ENCODE peak calls at places on chromosomes 4 and X, in nine cellular contexts. A is upper lobe of left lung, O is HCT116, C is transverse colon, B is GM12878, R is esophagus muscularis mucosa, T is stomach, U is spleen, G is endothelial cell of umbilical vein. S is an unnamed sample.

GRCh38 chr4:115249808-115250207 is 136.4 kb upstream of the NDST4 start:
- DNase-seq in O (peak; percentile 27), G (no peak), B (no peak), R (no peak), U (no peak), C (no peak), T (no peak), A (no peak), S (no peak)

GRCh38 chr4:125486354-125486753 is 171.6 kb downstream of the FAT4 start:
- DNase-seq in U (no peak), G (no peak), A (no peak), O (no peak), B (no peak), T (no peak), R (no peak), C (no peak), S (no peak)

GRCh38 chrX:2391869-2392606 is 108.7 kb downstream of the DHRSX start:
- DNase-seq in O (peak; percentile 94), C (no peak), R (no peak), U (no peak), B (no peak), G (no peak), T (no peak), A (no peak), S (peak; percentile 34)

GRCh38 chr4:82201805-82202636 is 171.8 kb downstream of the HNRNPD start:
- DNase-seq in C (peak; percentile 35), R (no peak), U (no peak), G (peak; percentile 59), O (peak; percentile 36), T (peak; percentile 54), A (peak; percentile 30), B (no peak), S (no peak)

GRCh38 chrX:2325076-2325784 is 175.5 kb downstream of the DHRSX start:
- DNase-seq in B (peak; percentile 63), R (no peak), C (peak; percentile 78), O (no peak), A (peak; percentile 90), U (peak; percentile 92), T (peak; percentile 84), G (peak; percentile 55), S (peak; percentile 83)

GRCh38 chrX:129786210-129786651 is 6.5 kb downstream of the SASH3 start:
- DNase-seq in T (no peak), B (peak; percentile 77), U (no peak), A (no peak), G (no peak), C (peak; percentile 24), R (no peak), O (no peak), S (no peak)

GRCh38 chrX:727738-728621 is 97.4 kb downstream of the SHOX start:
- DNase-seq in R (peak; percentile 85), B (no peak), U (no peak), O (peak; percentile 28), G (no peak), T (no peak), A (no peak), C (no peak), S (peak; percentile 58)

GRCh38 chrX:86137071-86137470 is 11.2 kb upstream of the DACH2 start:
- DNase-seq in O (no peak), T (no peak), G (no peak), B (no peak), C (no peak), R (no peak), A (no peak), U (no peak), S (no peak)

GRCh38 chr4:19700951-19701350 is 550.8 kb upstream of the SLIT2 start:
- DNase-seq in R (no peak), U (no peak), B (no peak), T (no peak), O (no peak), G (peak; percentile 19), C (no peak), A (no peak), S (no peak)

GRCh38 chr4:128228021-128228571 is 59.5 kb downstream of the PGRMC2 start:
- DNase-seq in T (peak; percentile 36), U (no peak), C (no peak), G (no peak), O (no peak), R (no peak), A (no peak), B (no peak), S (no peak)

GRCh38 chr4:147076179-147076578 is 130.5 kb upstream of the TTC29 start:
- DNase-seq in T (no peak), O (no peak), U (no peak), G (no peak), C (no peak), B (no peak), R (no peak), A (no peak), S (no peak)

GRCh38 chr4:123699823-123700822 is 303.5 kb downstream of the SPRY1 start:
- DNase-seq in T (no peak), A (no peak), U (no peak), G (peak; percentile 84), C (no peak), B (no peak), O (no peak), R (no peak), S (no peak)

GRCh38 chr4:155758500-155759371 is at the start of gene GUCY1B1:
- DNase-seq in R (peak; percentile 95), T (peak; percentile 81), C (peak; percentile 81), A (peak; percentile 95), U (peak; percentile 95), G (peak; percentile 95), B (peak; percentile 44), O (no peak), S (peak; percentile 95)

GRCh38 chr4:53366301-53366716 is 448 bp upstream of the SCFD2 start:
- DNase-seq in B (no peak), O (no peak), T (no peak), R (no peak), G (no peak), A (no peak), U (no peak), C (no peak), S (no peak)

GRCh38 chr4:53365121-53365485 is 758 bp downstream of the SCFD2 start:
- DNase-seq in G (no peak), U (no peak), C (no peak), B (no peak), R (no peak), T (no peak), A (peak; percentile 23), O (no peak), S (no peak)

GRCh38 chr4:53364624-53365023 is 1.2 kb downstream of the SCFD2 start:
- DNase-seq in C (no peak), U (no peak), O (no peak), R (no peak), G (no peak), T (no peak), B (no peak), A (no peak), S (no peak)

GRCh38 chr4:53362093-53362492 is 3.8 kb downstream of the SCFD2 start:
- DNase-seq in T (no peak), G (no peak), C (no peak), R (no peak), U (no peak), B (no peak), O (no peak), A (no peak), S (no peak)

GRCh38 chr4:53365486-53366300 is at the start of gene SCFD2:
- DNase-seq in U (peak; percentile 97), G (peak; percentile 96), T (peak; percentile 98), C (peak; percentile 99), B (peak; percentile 91), A (peak; percentile 98), O (peak; percentile 93), R (peak; percentile 99), S (peak; percentile 99)
- TF ChIP-seq POLR2A in U (no peak), G (peak; percentile 67), T (no peak), C (no peak), B (peak; percentile 80), A (no peak), O (peak; percentile 49), R (no peak), S (no peak)

DNA sequence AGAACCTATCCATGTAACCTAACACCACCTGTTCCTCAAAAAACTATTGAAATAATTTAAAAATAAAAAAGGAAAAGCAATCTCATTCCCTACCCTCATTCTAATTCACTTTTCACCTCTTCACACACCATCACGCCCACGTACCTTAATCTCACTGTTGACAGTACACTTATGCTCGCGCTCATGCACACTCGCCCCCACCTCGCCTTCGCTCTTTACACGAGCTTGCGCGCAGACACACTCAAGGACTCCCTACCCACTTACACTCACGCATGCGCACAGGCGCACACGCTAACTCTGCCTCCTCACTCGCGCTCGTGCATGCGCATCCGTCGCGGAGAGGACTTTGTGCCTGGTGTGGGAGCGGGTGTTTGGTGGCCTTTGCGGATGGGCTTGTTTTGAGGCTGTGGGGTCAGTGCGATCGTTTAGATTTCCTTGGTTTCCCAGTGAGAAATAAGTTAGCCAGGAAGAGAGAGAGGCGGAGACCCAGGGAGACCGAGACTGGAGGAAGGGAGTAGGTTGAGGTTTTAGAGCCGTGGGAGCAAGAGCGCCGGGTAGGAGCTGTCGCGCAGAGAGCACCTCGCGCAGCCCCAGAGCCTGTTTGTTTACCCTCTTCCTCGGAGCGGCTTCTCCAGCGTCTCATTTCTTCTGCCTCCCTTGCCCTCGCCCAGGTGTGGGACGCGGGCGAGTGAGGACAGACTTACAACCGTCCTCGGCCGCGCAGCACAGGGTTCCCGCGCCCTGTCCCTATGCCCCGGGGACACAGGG is 8.1 kb upstream of the GSX2 start:
- DNase-seq in G (peak; percentile 81), R (no peak), O (no peak), A (peak; percentile 69), T (peak; percentile 73), C (peak; percentile 82), B (peak; percentile 35), U (peak; percentile 93), S (no peak)
- TF ChIP-seq POLR2AphosphoS5 in G (no peak), R (peak; percentile 77), O (no peak), A (no peak), T (peak; percentile 52), C (peak; percentile 39), B (no peak), U (peak; percentile 75), S (no peak)

DNA sequence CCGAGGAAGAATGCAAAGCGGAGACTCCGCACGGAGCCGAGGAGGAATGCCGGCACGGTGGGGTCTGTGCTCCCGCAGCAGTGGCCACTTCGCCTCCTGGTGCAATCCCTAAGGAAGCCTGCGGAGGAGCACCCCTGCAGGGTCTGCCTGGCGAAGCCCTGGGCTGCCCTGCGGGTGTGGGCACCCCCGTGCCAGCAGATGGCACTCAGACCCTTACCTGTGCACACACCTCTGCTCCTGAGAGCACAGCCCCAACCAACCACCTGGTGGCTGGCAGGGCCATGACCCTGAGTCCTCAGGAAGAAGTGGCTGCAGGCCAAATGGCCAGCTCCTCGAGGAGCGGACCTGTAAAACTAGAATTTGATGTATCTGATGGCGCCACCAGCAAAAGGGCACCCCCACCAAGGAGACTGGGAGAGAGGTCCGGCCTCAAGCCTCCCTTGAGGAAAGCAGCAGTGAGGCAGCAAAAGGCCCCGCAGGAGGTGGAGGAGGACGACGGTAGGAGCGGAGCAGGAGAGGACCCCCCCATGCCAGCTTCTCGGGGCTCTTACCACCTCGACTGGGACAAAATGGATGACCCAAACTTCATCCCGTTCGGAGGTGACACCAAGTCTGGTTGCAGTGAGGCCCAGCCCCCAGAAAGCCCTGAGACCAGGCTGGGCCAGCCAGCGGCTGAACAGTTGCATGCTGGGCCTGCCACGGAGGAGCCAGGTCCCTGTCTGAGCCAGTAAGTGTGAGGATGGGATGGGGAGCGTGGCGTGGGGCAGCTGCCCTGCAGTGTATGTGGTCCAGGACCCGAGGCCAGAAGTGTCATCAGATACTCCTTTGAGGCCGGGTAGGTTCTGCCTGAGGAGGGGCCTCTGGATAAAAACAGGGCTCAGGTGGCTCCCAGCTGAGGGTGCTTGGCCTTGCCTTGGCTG is 7.0 kb downstream of the TACC3 start:
- DNase-seq in G (no peak), B (no peak), O (no peak), T (peak; percentile 59), R (no peak), A (no peak), C (no peak), U (peak; percentile 79), S (peak; percentile 57)
- TF ChIP-seq CTCF in G (no peak), B (no peak), O (no peak), T (no peak), R (no peak), A (no peak), C (no peak), U (no peak), S (no peak)

GRCh38 chr4:145870155-145871020 is 68.2 kb downstream of the ZNF827 start:
- DNase-seq in G (no peak), U (no peak), C (no peak), R (no peak), A (peak; percentile 47), T (no peak), O (no peak), B (no peak), S (no peak)
- TF ChIP-seq POLR2A in G (no peak), U (no peak), C (no peak), R (no peak), A (no peak), T (no peak), O (no peak), B (no peak), S (no peak)

S was measured in suprapubic skin.